ENCODE peak calls at places on chromosomes 6 and 20, in ten cellular contexts. K, S, O, C, U, R, Y, F, P and H are unnamed samples.
A peak's percentile ranks its signal among the peaks of the same experiment; 100 is the strongest.

GRCh38 chr6:123962508-123962907 is 158.8 kb downstream of the NKAIN2 start:
- DNase-seq in S (peak; percentile 89), U (no peak), O (peak; percentile 18), F (peak; percentile 78), Y (no peak), R (no peak), P (no peak), C (peak; percentile 73), K (no peak), H (peak; percentile 92)

GRCh38 chr20:61353261-61353995 is 101.4 kb downstream of the CDH4 start:
- DNase-seq in P (no peak), K (no peak), O (peak; percentile 17), R (no peak), C (peak; percentile 58), U (no peak), Y (no peak), S (no peak), F (no peak), H (no peak)

GRCh38 chr20:33521461-33521860 is 31.6 kb downstream of the CBFA2T2 start:
- DNase-seq in R (no peak), P (no peak), K (no peak), F (no peak), O (no peak), Y (no peak), U (no peak), C (no peak), S (no peak), H (no peak)

GRCh38 chr20:18225652-18226051 is 62.7 kb upstream of the ZNF133 start:
- DNase-seq in C (no peak), S (no peak), Y (no peak), P (no peak), U (no peak), K (no peak), R (no peak), F (no peak), O (peak; percentile 38), H (no peak)

GRCh38 chr6:44431118-44431725 is 43.7 kb downstream of the CDC5L start:
- DNase-seq in R (peak; percentile 45), Y (peak; percentile 74), S (peak; percentile 37), O (peak; percentile 43), P (peak; percentile 46), F (peak; percentile 80), U (no peak), K (peak; percentile 57), C (peak; percentile 47), H (peak; percentile 49)

GRCh38 chr6:68651018-68651985 is 16.2 kb downstream of the ADGRB3 start:
- DNase-seq in F (no peak), P (no peak), R (no peak), K (no peak), S (no peak), O (no peak), Y (no peak), C (no peak), U (no peak), H (no peak)

GRCh38 chr6:166778046-166778445 is 151.0 kb upstream of the RPS6KA2 start:
- DNase-seq in F (no peak), C (no peak), U (no peak), R (no peak), O (no peak), K (no peak), Y (no peak), S (no peak), P (no peak), H (no peak)

GRCh38 chr6:14818422-14818884 is 427.4 kb upstream of the JARID2 start:
- DNase-seq in Y (no peak), U (peak; percentile 22), P (no peak), S (peak; percentile 80), R (no peak), O (no peak), K (no peak), C (no peak), F (peak; percentile 81), H (no peak)

GRCh38 chr6:98947411-98948292 is at the start of gene FBXL4:
- DNase-seq in S (peak; percentile 86), C (peak; percentile 63), P (peak; percentile 87), Y (peak; percentile 95), R (peak; percentile 79), K (peak; percentile 86), U (peak; percentile 86), O (peak; percentile 73), F (peak; percentile 90), H (peak; percentile 92)

GRCh38 chr20:41540916-41541315 is 77.3 kb downstream of the CHD6 start:
- DNase-seq in R (no peak), F (no peak), P (no peak), Y (no peak), S (no peak), O (no peak), K (no peak), C (no peak), U (no peak), H (no peak)

GRCh38 chr20:32879538-32879937 is 20.8 kb downstream of the EFCAB8 start:
- DNase-seq in P (no peak), Y (no peak), R (no peak), K (no peak), F (no peak), U (no peak), S (no peak), C (no peak), O (no peak), H (no peak)

GRCh38 chr6:37549186-37549957 is 49.7 kb upstream of the CCDC167 start:
- DNase-seq in Y (no peak), O (no peak), R (no peak), F (no peak), P (no peak), U (no peak), S (no peak), K (no peak), C (no peak), H (no peak)

GRCh38 chr20:50987493-50988210 is 29.0 kb downstream of the MOCS3 start:
- DNase-seq in S (peak; percentile 71), C (peak; percentile 75), F (peak; percentile 88), U (no peak), R (peak; percentile 69), O (peak; percentile 80), Y (peak; percentile 95), P (peak; percentile 92), K (peak; percentile 70), H (peak; percentile 79)

GRCh38 chr6:122734529-122735203 is 44.9 kb upstream of the FABP7 start:
- DNase-seq in R (no peak), U (no peak), P (no peak), O (no peak), S (no peak), F (no peak), C (no peak), Y (peak; percentile 44), K (no peak), H (no peak)

GRCh38 chr6:150150458-150150820 is 7.6 kb downstream of the PPP1R14C start:
- DNase-seq in R (no peak), U (no peak), O (no peak), C (no peak), S (no peak), Y (no peak), P (no peak), K (no peak), F (no peak), H (no peak)

GRCh38 chr6:27375613-27376079 is 12.9 kb upstream of the ZNF391 start:
- DNase-seq in U (no peak), R (peak; percentile 46), C (peak; percentile 24), S (no peak), P (no peak), Y (peak; percentile 75), O (peak; percentile 12), K (no peak), F (no peak), H (no peak)

GRCh38 chr6:28541996-28542395 is 16.3 kb downstream of the GPX5 start:
- DNase-seq in P (no peak), O (no peak), F (no peak), U (no peak), K (no peak), C (no peak), R (no peak), Y (no peak), S (no peak), H (no peak)

GRCh38 chr6:79993911-79994309 is 10.5 kb upstream of the TTK start:
- DNase-seq in Y (peak; percentile 17), U (no peak), S (no peak), P (no peak), F (no peak), O (no peak), R (no peak), K (no peak), C (no peak), H (no peak)

GRCh38 chr6:165292657-165293056 is 16.7 kb downstream of the C6orf118 start:
- DNase-seq in O (no peak), P (no peak), S (no peak), U (no peak), C (no peak), Y (no peak), K (no peak), F (no peak), R (no peak), H (no peak)
- H3K4me1 ChIP-seq in O (no peaks in the 10 kb centered on the region), P (no peaks in the 10 kb centered on the region), S (no peaks in the 10 kb centered on the region), U (no peaks in the 10 kb centered on the region), C (no peaks in the 10 kb centered on the region), Y (no peaks in the 10 kb centered on the region), K (no peaks in the 10 kb centered on the region), F (no peaks in the 10 kb centered on the region), R (no peaks in the 10 kb centered on the region), H (no peaks in the 10 kb centered on the region)

GRCh38 chr6:100300221-100300736 is 164.4 kb downstream of the SIM1 start:
- DNase-seq in K (no peak), R (no peak), S (no peak), F (no peak), C (peak; percentile 97), U (no peak), O (peak; percentile 90), P (peak; percentile 94), Y (no peak), H (no peak)
- H3K4me1 ChIP-seq in K (no peaks in the 10 kb centered on the region), R (no peaks in the 10 kb centered on the region), S (no peaks in the 10 kb centered on the region), F (no peaks in the 10 kb centered on the region), C (peaks cover 41% of the 10 kb centered on the region), U (no peaks in the 10 kb centered on the region), O (peaks cover 30% of the 10 kb centered on the region), P (peaks cover 69% of the 10 kb centered on the region), Y (peaks cover 28% of the 10 kb centered on the region), H (no peaks in the 10 kb centered on the region)

GRCh38 chr6:156557269-156557885 is 219.8 kb upstream of the ARID1B start:
- DNase-seq in K (no peak), R (no peak), C (no peak), Y (peak; percentile 42), P (peak; percentile 29), U (peak; percentile 33), F (peak; percentile 9), O (no peak), S (peak; percentile 62), H (peak; percentile 81)
- H3K4me1 ChIP-seq in K (no peaks in the 10 kb centered on the region), R (no peaks in the 10 kb centered on the region), C (no peaks in the 10 kb centered on the region), Y (no peaks in the 10 kb centered on the region), P (no peaks in the 10 kb centered on the region), U (peaks cover 9% of the 10 kb centered on the region), F (no peaks in the 10 kb centered on the region), O (no peaks in the 10 kb centered on the region), S (peaks cover 9% of the 10 kb centered on the region), H (no peaks in the 10 kb centered on the region)

DNA sequence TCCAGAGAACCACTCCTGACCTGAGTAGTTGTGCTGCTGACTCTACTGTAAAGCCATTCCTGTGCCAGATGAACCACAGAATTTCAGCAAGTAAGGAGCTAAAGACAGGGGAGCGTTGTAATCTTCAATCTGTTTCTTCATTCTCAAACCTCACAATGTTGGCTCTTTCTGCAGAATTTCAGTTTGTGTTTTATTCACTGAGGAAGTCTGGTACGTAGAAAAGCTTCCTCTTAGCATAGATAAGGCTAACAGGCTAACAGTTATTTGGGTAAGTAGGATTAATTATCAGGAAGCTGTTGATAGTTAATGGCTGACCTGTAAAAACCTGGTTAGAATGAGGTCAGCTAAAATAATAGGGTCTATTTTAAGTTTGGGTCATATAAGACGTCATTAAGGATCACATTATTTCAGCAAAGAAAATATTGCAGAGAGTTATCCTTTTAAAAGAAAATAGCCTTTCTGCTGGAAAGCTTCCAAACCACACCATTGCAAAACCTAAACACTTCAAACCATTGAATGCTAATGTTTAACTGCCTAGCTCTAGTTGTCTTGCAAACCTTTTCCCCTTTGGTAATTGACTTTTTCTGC is 14.1 kb upstream of the TENT5A start:
- DNase-seq in C (no peak), F (peak; percentile 50), K (no peak), O (peak; percentile 76), S (no peak), U (no peak), Y (no peak), R (no peak), P (peak; percentile 63), H (peak; percentile 47)
- H3K4me1 ChIP-seq in C (peaks cover 26% of the 10 kb centered on the region), F (peaks cover 10% of the 10 kb centered on the region), K (peaks cover 3% of the 10 kb centered on the region), O (peaks cover 39% of the 10 kb centered on the region), S (peaks cover 18% of the 10 kb centered on the region), U (peaks cover 23% of the 10 kb centered on the region), Y (peaks cover 18% of the 10 kb centered on the region), R (no peaks in the 10 kb centered on the region), P (peaks cover 35% of the 10 kb centered on the region), H (peaks cover 11% of the 10 kb centered on the region)